ENCODE peak calls at places on chromosomes 11 and 22, in nine cellular contexts. Q, H, M, Z, T, S, C, N and A are unnamed samples.

GRCh38 chr22:28833276-28833923 is 33.0 kb upstream of the XBP1 start:
- DNase-seq in C (no peak), Q (no peak), N (no peak), T (no peak), M (no peak), Z (no peak), S (no peak), H (no peak), A (no peak)

GRCh38 chr22:29040385-29041275 is 21.0 kb downstream of the C22orf31 start:
- DNase-seq in Q (peak), H (peak), C (peak), T (peak), N (peak), Z (peak), M (peak), S (peak), A (peak)

GRCh38 chr22:33984741-33985287 is 64.5 kb upstream of the LARGE1 start:
- DNase-seq in H (no peak), C (no peak), Q (peak), Z (no peak), N (no peak), S (no peak), M (no peak), T (no peak), A (no peak)

GRCh38 chr11:75598900-75599299 is 36.8 kb downstream of the SERPINH1 start:
- DNase-seq in S (no peak), Q (no peak), N (no peak), Z (no peak), T (no peak), H (no peak), M (no peak), C (no peak), A (no peak)

GRCh38 chr11:23569547-23569946 is 709.3 kb upstream of the CCDC179 start:
- DNase-seq in N (no peak), S (no peak), M (no peak), C (no peak), H (peak), Q (no peak), T (no peak), Z (peak), A (no peak)

GRCh38 chr11:37788141-37788877 is 1190.3 kb upstream of the RAG2 start:
- DNase-seq in M (peak), S (no peak), H (no peak), T (no peak), N (no peak), C (no peak), Z (no peak), Q (no peak), A (no peak)

GRCh38 chr22:33274214-33274828 is 216.1 kb upstream of the SYN3 start:
- DNase-seq in Z (no peak), N (no peak), C (no peak), H (no peak), S (peak), Q (no peak), T (peak), M (no peak), A (no peak)

GRCh38 chr22:30605449-30606110 is 1.4 kb upstream of the TCN2 start:
- DNase-seq in N (peak), C (peak), T (peak), H (peak), Z (peak), S (peak), M (no peak), Q (no peak), A (peak)

GRCh38 chr11:124170801-124171586 is 12.2 kb upstream of the OR10D3 start:
- DNase-seq in T (no peak), Q (no peak), H (no peak), M (no peak), S (no peak), Z (no peak), C (no peak), N (no peak), A (no peak)

GRCh38 chr11:119433369-119433749 is 10.4 kb upstream of the THY1 start:
- DNase-seq in M (no peak), S (no peak), N (peak), Q (no peak), Z (no peak), H (no peak), C (peak), T (no peak), A (no peak)

GRCh38 chr11:12131943-12132789 is 21.8 kb downstream of the MICAL2 start:
- DNase-seq in S (no peak), H (peak), T (no peak), Q (no peak), N (no peak), Z (no peak), C (no peak), M (no peak), A (no peak)